ENCODE peak calls at places on chromosomes 16 and 17, in four cellular contexts. V is effector memory CD4-positive, alpha-beta T cell; W is dorsolateral prefrontal cortex; L is IMR-90. S is an unnamed sample.

GRCh38 chr16:50509521-50510341 is 38.5 kb upstream of the NKD1 start:
- DNase-seq in V (peak; percentile 21), W (no peak), L (peak; percentile 6), S (no peak)

GRCh38 chr17:44840936-44841335 is 6.7 kb upstream of the HIGD1B start:
- DNase-seq in V (no peak), W (no peak), L (no peak), S (no peak)

GRCh38 chr17:38449364-38449763 is 21.1 kb downstream of the ARHGAP23 start:
- DNase-seq in V (no peak), W (no peak), L (no peak), S (no peak)

GRCh38 chr17:36545465-36546417 is 1.0 kb downstream of the GGNBP2 start:
- DNase-seq in V (peak; percentile 95), W (peak; percentile 97), L (peak; percentile 98), S (peak; percentile 90)

GRCh38 chr16:4678596-4678995 is 14.8 kb upstream of the NUDT16L1 start:
- DNase-seq in V (no peak), W (no peak), L (no peak), S (no peak)

GRCh38 chr16:70665806-70666735 is 19.7 kb downstream of the IL34 start:
- DNase-seq in V (no peak), W (no peak), L (no peak), S (no peak)

GRCh38 chr16:68356919-68357286 is 46.1 kb downstream of the PRMT7 start:
- DNase-seq in V (no peak), W (no peak), L (no peak), S (no peak)

GRCh38 chr17:7703584-7704574 is 1.1 kb upstream of the EFNB3 start:
- DNase-seq in V (no peak), W (no peak), L (no peak), S (no peak)

GRCh38 chr17:81054881-81055370 is 20.0 kb downstream of the BAIAP2 start:
- DNase-seq in V (no peak), W (no peak), L (no peak), S (no peak)

GRCh38 chr16:56606071-56606687 is 2.2 kb upstream of the MT2A start:
- DNase-seq in V (no peak), W (no peak), L (peak; percentile 79), S (no peak)

GRCh38 chr16:55447231-55447630 is 31.8 kb upstream of the MMP2 start:
- DNase-seq in V (no peak), W (no peak), L (no peak), S (no peak)

GRCh38 chr17:60421273-60422161 is 772 bp upstream of the CHCT1 start:
- DNase-seq in V (peak; percentile 54), W (peak; percentile 60), L (peak; percentile 33), S (peak; percentile 31)

GRCh38 chr17:74089869-74090464 is 113.5 kb upstream of the RPL38 start:
- DNase-seq in V (no peak), W (no peak), L (no peak), S (no peak)

GRCh38 chr17:77792626-77793025 is 165.9 kb upstream of the TNRC6C start:
- DNase-seq in V (no peak), W (no peak), L (no peak), S (no peak)

GRCh38 chr16:71230122-71230845 is at the start of gene HYDIN:
- DNase-seq in V (no peak), W (peak; percentile 29), L (peak; percentile 30), S (no peak)

GRCh38 chr16:1285669-1286491 is 23.6 kb upstream of the UBE2I start:
- DNase-seq in V (no peak), W (no peak), L (no peak), S (no peak)

GRCh38 chr16:78624349-78624748 is 524.9 kb downstream of the WWOX start:
- DNase-seq in V (no peak), W (no peak), L (no peak), S (no peak)

GRCh38 chr17:58639681-58640080 is 52.2 kb downstream of the TEX14 start:
- DNase-seq in V (no peak), W (no peak), L (no peak), S (no peak)

GRCh38 chr16:14198012-14198411 is 126.9 kb downstream of the MRTFB start:
- DNase-seq in V (no peak), W (no peak), L (no peak), S (no peak)

GRCh38 chr17:18166894-18167293 is 16.7 kb upstream of the ALKBH5 start:
- DNase-seq in V (no peak), W (no peak), L (no peak), S (no peak)

DNA sequence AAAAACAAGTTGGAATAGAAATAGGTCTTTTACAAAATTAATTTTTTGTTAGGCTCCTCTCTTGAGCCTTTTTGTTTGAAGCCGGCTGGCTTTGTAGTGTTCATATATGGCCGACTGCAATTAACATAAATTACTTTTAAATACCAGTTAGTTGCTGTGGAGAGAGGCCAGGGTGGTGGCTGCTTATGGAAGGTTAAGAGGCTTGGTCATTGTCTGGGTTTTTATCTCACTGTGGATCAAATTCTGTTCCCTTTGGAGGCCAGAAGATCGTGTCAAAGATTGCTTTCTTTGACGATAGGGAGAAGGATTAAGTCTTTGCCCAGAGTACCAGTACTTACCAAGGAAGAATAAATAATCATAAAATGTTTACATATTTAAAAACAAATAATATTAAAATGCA is 39.9 kb downstream of the MSI2 start:
- DNase-seq in V (no peak), W (no peak), L (no peak), S (no peak)
- H3K4me3 ChIP-seq in V (no peak overlapping the region), W (no peak overlapping the region), L (no peak overlapping the region), S (no peak overlapping the region)

GRCh38 chr17:64148017-64148631 is 18.2 kb upstream of the ERN1 start:
- DNase-seq in V (no peak), W (no peak), L (no peak), S (no peak)
- H3K27ac ChIP-seq in V (no peak overlapping the region), W (peak overlapping the region; percentile 1), L (no peak overlapping the region), S (no peak overlapping the region)

GRCh38 chr17:41734139-41734948 is at the start of gene HAP1:
- DNase-seq in V (no peak), W (peak; percentile 13), L (peak; percentile 8), S (no peak)

GRCh38 chr17:41736983-41737679 is 2.7 kb upstream of the HAP1 start:
- DNase-seq in V (no peak), W (no peak), L (no peak), S (no peak)

GRCh38 chr17:41733348-41734138 is 900 bp downstream of the HAP1 start:
- DNase-seq in V (no peak), W (no peak), L (no peak), S (no peak)

GRCh38 chr17:41735744-41736143 is 1.3 kb upstream of the HAP1 start:
- DNase-seq in V (no peak), W (no peak), L (no peak), S (no peak)

GRCh38 chr17:41734949-41735313 is 488 bp upstream of the HAP1 start:
- DNase-seq in V (no peak), W (no peak), L (peak; percentile 6), S (no peak)
- H3K4me3 ChIP-seq in V (peak overlapping the region; percentile 37), W (peak overlapping the region; percentile 69), L (peak overlapping the region; percentile 35), S (peak overlapping the region; percentile 69)

DNA sequence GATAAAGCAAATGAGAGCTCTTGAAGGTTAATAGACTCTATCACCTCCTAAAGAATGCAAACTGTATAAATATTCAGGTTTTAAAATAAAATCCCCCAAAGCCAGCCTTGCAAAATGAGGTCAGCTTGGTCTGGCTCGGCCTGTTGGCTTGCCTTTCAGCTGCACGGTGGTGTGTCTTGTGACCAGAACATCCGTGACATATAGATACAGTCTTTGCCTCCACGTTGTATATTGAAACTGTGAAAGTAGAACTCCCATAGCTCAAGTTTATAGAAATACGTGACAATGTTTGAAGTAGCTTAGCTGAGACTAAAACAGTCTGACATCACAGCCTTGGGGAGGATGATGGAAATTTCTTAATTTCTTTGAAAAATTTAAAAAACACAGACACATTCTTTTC is 236.6 kb upstream of the MYOCD start:
- DNase-seq in V (no peak), W (no peak), L (no peak), S (no peak)
- H3K27ac ChIP-seq in V (no peak overlapping the region), W (no peak overlapping the region), L (no peak overlapping the region), S (no peak overlapping the region)

DNA sequence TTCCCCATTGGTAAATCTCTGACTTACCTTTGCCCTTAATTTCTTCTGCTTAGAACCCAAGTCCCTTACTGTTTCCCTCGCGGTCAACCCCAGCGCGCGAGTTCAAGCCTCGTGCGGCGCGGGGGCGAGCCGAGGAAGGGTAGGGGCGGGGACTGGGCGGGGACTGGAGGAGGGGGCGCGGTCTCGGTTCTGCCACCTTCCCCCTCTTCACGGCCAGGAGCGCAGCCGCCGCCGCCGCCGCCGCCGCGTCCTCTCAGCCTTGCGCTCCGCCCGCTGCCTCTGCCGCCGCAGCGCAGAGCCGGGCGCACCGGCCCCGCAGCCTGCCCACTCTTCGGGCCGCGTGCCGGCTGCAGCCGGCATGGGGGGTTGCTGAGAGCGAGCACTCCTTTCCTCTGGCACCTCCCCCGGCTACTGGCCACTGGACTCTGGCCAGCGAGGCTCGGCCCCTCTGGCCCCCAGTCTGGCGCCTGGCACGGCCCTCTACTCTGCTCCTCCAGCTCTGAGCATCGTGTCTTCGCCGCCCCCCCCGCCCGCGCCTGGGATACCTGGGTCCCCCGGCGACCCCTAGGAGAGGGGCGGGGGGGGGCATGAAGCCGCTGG is at the start of gene RAPGEFL1:
- DNase-seq in V (peak; percentile 70), W (peak; percentile 77), L (peak; percentile 55), S (peak; percentile 35)
- H3K4me3 ChIP-seq in V (peak within 1 kb of the TSS; percentile 69), W (peak within 1 kb of the TSS; percentile 58), L (peak within 1 kb of the TSS; percentile 40), S (peak within 1 kb of the TSS; percentile 73)

GRCh38 chr16:11677959-11678881 is 10.0 kb downstream of the SNN start:
- DNase-seq in V (no peak), W (no peak), L (no peak), S (no peak)
- H3K27ac ChIP-seq in V (no peak overlapping the region), W (peak overlapping the region; percentile 51), L (no peak overlapping the region), S (peak overlapping the region; percentile 27)

DNA sequence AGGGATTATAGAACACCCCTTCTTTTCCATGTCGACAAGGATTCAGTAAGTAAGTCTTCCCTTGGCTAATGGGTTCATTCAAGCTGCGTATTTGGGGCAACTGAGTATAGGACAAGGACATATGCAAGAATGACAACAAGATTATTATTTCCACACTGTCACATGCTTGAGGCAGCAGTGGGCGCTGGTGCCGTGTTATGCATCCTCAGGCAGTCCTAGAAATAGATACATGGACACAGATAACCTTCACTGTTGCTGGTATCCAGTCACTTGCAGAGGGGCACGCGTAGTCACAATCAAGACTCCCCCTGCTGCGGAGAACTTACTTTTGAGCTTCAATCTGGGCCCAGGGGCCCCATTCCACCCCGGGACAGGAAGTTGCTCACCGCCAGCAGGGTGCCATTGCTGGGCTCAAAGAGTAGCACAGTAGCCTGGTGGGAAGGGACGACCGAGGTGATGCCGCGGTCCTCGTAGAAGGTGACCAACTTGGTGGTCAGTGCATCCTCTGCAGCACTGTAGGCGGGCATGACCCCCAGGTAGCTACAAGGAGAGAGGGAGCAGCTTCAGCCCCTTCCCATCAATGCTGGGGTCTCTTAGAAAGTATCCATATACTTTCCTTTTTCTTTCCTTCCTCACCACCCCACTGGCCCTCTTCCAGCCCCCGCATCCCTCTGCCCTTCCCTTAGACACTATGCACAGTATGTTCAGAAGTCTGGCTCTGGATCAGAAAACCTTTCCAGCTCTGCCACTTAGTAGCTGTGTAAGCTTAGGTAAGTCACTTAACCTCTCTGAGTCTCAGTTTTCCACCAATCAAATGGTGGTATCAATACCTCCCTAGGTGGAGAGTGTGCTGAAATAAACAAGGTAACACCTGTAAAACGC is 804 bp downstream of the CRYM start:
- DNase-seq in V (no peak), W (peak; percentile 43), L (no peak), S (no peak)
- H3K4me3 ChIP-seq in V (no peak overlapping the region), W (peak overlapping the region; percentile 48), L (no peak overlapping the region), S (peak overlapping the region; percentile 75)

S was measured in thoracic aorta.